ENCODE peak calls at places on chromosomes 6 and 20, in five cellular contexts. T, A, K, P and J are unnamed samples.
A peak's percentile ranks its signal among the peaks of the same experiment; 100 is the strongest.

GRCh38 chr6:4907602-4908001 is 96.2 kb downstream of the RPP40 start:
- DNase-seq in A (no peak), K (no peak), P (no peak), T (no peak), J (no peak)

GRCh38 chr20:41509801-41510200 is 108.4 kb downstream of the CHD6 start:
- DNase-seq in T (peak; percentile 43), K (peak; percentile 62), P (no peak), A (no peak), J (no peak)

GRCh38 chr20:23115823-23116222 is 29.7 kb upstream of the CD93 start:
- DNase-seq in P (no peak), T (no peak), A (no peak), K (peak; percentile 66), J (no peak)

GRCh38 chr20:16106191-16106849 is 466.9 kb downstream of the KIF16B start:
- DNase-seq in T (no peak), A (no peak), K (no peak), P (peak; percentile 85), J (no peak)

GRCh38 chr6:13013681-13014550 is 297.3 kb downstream of the PHACTR1 start:
- DNase-seq in T (no peak), K (peak; percentile 21), A (no peak), P (no peak), J (no peak)

GRCh38 chr6:167153523-167153959 is 4.2 kb downstream of the GPR31 start:
- DNase-seq in T (no peak), A (no peak), K (no peak), P (no peak), J (no peak)

GRCh38 chr20:33423141-33423834 is 20.3 kb downstream of the SNTA1 start:
- DNase-seq in A (no peak), P (peak; percentile 75), T (no peak), K (peak; percentile 71), J (peak; percentile 61)

GRCh38 chr6:89368107-89368506 is 15.6 kb upstream of the UBE2J1 start:
- DNase-seq in T (no peak), P (no peak), A (peak; percentile 23), K (peak; percentile 73), J (peak; percentile 74)

GRCh38 chr6:110066091-110066490 is 88.0 kb downstream of the GPR6 start:
- DNase-seq in P (no peak), K (no peak), T (no peak), A (no peak), J (no peak)

GRCh38 chr6:154931741-154932424 is 63.2 kb upstream of the TIAM2 start:
- DNase-seq in A (no peak), P (peak; percentile 54), K (peak; percentile 37), T (no peak), J (no peak)

GRCh38 chr20:61856626-61857413 is 208.9 kb downstream of the TAF4 start:
- DNase-seq in K (no peak), A (no peak), P (no peak), T (no peak), J (no peak)

GRCh38 chr20:31815408-31816188 is 3.6 kb upstream of the MYLK2 start:
- DNase-seq in K (no peak), T (peak; percentile 17), A (no peak), P (no peak), J (no peak)

GRCh38 chr6:29696147-29697129 is 15.5 kb upstream of the ZFP57 start:
- DNase-seq in P (no peak), K (peak; percentile 34), A (no peak), T (no peak), J (peak; percentile 64)

GRCh38 chr20:50242863-50243609 is 52.4 kb downstream of the CEBPB start:
- DNase-seq in P (peak; percentile 77), T (no peak), K (no peak), A (no peak), J (peak; percentile 99)

GRCh38 chr6:144797881-144798589 is 512.9 kb downstream of the UTRN start:
- DNase-seq in A (no peak), K (peak; percentile 74), P (peak; percentile 92), T (no peak), J (no peak)

GRCh38 chr6:35919827-35920751 is 809 bp downstream of the SRPK1 start:
- DNase-seq in T (no peak), P (peak; percentile 72), A (peak; percentile 27), K (peak; percentile 70), J (peak; percentile 67)

GRCh38 chr6:53959717-53960116 is 151.5 kb upstream of the MLIP start:
- DNase-seq in P (no peak), K (no peak), T (peak; percentile 22), A (no peak), J (no peak)

GRCh38 chr6:43355862-43356590 is 13.4 kb downstream of the ZNF318 start:
- DNase-seq in T (no peak), P (no peak), K (peak; percentile 48), A (no peak), J (peak; percentile 19)

GRCh38 chr6:13877116-13877515 is 47.6 kb upstream of the RNF182 start:
- DNase-seq in K (peak; percentile 29), A (no peak), T (no peak), P (no peak), J (no peak)

GRCh38 chr6:26175428-26176181 is 88.4 kb downstream of the HFE start:
- DNase-seq in T (peak; percentile 51), P (no peak), A (peak; percentile 54), K (peak; percentile 87), J (peak; percentile 72)

GRCh38 chr6:157434349-157435016 is 53.5 kb downstream of the ZDHHC14 start:
- DNase-seq in P (no peak), T (peak; percentile 64), A (no peak), K (no peak), J (no peak)

GRCh38 chr20:62805711-62806382 is 1.2 kb downstream of the OGFR start:
- DNase-seq in K (no peak), P (no peak), T (no peak), A (no peak), J (no peak)

GRCh38 chr20:2794202-2794748 is 6.2 kb downstream of the CPXM1 start:
- DNase-seq in P (no peak), A (no peak), T (no peak), K (no peak), J (no peak)

GRCh38 chr20:35318502-35319157 is 26.4 kb upstream of the FAM83C start:
- DNase-seq in T (peak; percentile 99), P (peak; percentile 99), A (no peak), K (peak; percentile 88), J (peak; percentile 81)

GRCh38 chr20:25469558-25469957 is 62.1 kb downstream of the GINS1 start:
- DNase-seq in P (no peak), K (no peak), A (no peak), T (no peak), J (no peak)

GRCh38 chr20:25471020-25471419 is 63.5 kb downstream of the GINS1 start:
- DNase-seq in T (no peak), A (no peak), K (no peak), P (no peak), J (no peak)

GRCh38 chr20:25468126-25469075 is 60.9 kb downstream of the GINS1 start:
- DNase-seq in K (no peak), P (no peak), T (no peak), A (no peak), J (no peak)

GRCh38 chr20:25467441-25467840 is 60.0 kb downstream of the GINS1 start:
- DNase-seq in T (no peak), A (no peak), K (no peak), P (no peak), J (no peak)

DNA sequence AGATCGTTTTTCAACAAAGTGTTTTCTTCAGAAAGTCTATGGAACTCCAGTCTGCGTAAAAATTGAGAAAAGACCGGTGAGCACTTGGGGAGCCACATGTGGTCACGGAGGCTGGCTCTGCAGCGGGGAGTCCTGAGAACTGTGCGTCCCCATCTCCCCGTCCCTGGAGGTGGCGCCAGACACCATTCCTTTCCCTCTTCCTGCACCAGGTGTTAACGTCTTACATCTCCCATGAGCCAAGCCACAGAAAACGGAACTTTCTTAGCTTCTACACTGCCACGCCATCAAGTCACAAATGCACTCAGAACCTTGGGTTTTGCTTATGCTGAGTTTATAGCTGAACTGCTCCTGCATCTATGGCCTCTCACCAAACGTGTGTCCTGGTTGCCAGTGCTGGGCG is 62.6 kb downstream of the GINS1 start:
- DNase-seq in T (no peak), A (peak; percentile 34), P (no peak), K (peak; percentile 61), J (no peak)
- TF ChIP-seq CTCF in T (peak; percentile 73), A (peak; percentile 25), P (peak; percentile 48), K (peak; percentile 69), J (no peak)

GRCh38 chr6:158713469-158713868 is 63.6 kb downstream of the SYTL3 start:
- DNase-seq in T (no peak), K (no peak), A (no peak), P (no peak), J (no peak)

GRCh38 chr6:158717341-158718328 is 67.8 kb downstream of the SYTL3 start:
- DNase-seq in P (no peak), A (no peak), K (no peak), T (no peak), J (no peak)

GRCh38 chr6:158722176-158722729 is 72.4 kb downstream of the SYTL3 start:
- DNase-seq in A (no peak), K (no peak), P (no peak), T (no peak), J (no peak)

GRCh38 chr6:158715330-158716311 is 65.8 kb downstream of the SYTL3 start:
- DNase-seq in A (no peak), K (no peak), T (no peak), P (no peak), J (no peak)

DNA sequence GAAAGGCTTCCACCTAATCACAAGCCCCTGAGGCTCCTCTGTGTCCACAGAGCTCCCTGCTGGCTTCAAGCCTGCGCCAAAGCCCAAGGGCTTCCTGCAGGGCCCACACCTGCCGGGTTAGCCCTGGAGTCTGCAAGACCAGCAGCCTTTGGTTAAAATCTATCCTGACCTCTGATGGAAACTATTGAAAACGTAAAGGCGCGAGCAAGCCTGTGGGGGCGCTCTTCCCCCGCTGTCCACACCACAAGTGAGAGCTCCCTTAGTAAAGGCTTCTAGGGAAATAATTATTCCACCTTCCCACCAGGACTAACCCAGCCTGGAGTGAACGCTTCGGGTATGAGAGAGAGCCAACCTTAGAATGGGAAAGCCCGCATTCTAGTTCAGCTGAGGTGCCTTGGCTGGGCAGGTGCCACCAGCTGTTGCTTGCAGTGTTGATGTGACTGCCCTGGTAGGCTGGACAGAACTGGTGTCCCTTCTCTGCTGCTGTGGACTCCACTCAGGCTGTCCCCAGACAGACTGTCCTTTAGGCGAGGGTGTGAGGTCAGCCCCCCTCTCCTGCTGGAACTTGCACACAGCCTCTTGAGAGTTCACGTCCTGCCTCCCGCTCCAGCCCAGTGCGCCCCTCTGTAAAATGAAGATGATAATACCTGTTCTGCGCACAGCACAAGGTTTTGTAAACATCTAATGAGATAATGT is 68.7 kb downstream of the SYTL3 start:
- DNase-seq in T (no peak), P (peak; percentile 62), K (peak; percentile 63), A (no peak), J (peak; percentile 62)
- TF ChIP-seq CTCF in T (peak; percentile 22), P (peak; percentile 62), K (peak; percentile 85), A (no peak), J (peak; percentile 71)

GRCh38 chr6:164897523-164898094 is 411.8 kb downstream of the C6orf118 start:
- DNase-seq in T (no peak), P (no peak), A (no peak), K (no peak), J (no peak)
- TF ChIP-seq CTCF in T (peak; percentile 12), P (peak; percentile 26), A (no peak), K (no peak), J (no peak)

GRCh38 chr20:51801220-51801991 is 915 bp downstream of the SALL4 start:
- DNase-seq in P (no peak), A (no peak), K (no peak), T (no peak), J (peak; percentile 38)
- TF ChIP-seq CTCF in P (no peak), A (no peak), K (peak; percentile 21), T (no peak), J (peak; percentile 23)

GRCh38 chr6:10719386-10720228 is 3.3 kb upstream of the TMEM14C start:
- DNase-seq in A (peak; percentile 56), P (peak; percentile 69), K (peak; percentile 47), T (no peak), J (no peak)
- TF ChIP-seq CTCF in A (no peak), P (no peak), K (no peak), T (no peak), J (no peak)